ENCODE peak calls at places on chromosomes 4 and X, in six cellular contexts. One of them, this sample, is unnamed.

GRCh38 chr4:141391293-141391692 is 170.6 kb downstream of the ZNF330 start:
- DNase-seq in endothelial cell: no peak
- DNase-seq in NCI-H2107: no peak
- DNase-seq in NCI-H1092: no peak
- DNase-seq in glutamatergic neuron: no peak
- DNase-seq in amygdala: no peak
- DNase-seq in this sample: no peak

GRCh38 chr4:47525154-47525819 is 40.2 kb downstream of the ATP10D start:
- DNase-seq in endothelial cell: no peak
- DNase-seq in NCI-H2107: no peak
- DNase-seq in NCI-H1092: no peak
- DNase-seq in glutamatergic neuron: no peak
- DNase-seq in amygdala: no peak
- DNase-seq in this sample: no peak

GRCh38 chrX:50430917-50431316 is 39.7 kb downstream of the DGKK start:
- DNase-seq in endothelial cell: no peak
- DNase-seq in NCI-H2107: no peak
- DNase-seq in NCI-H1092: no peak
- DNase-seq in glutamatergic neuron: no peak
- DNase-seq in amygdala: no peak
- DNase-seq in this sample: no peak

GRCh38 chr4:7733801-7734650 is 205.6 kb downstream of the AFAP1 start:
- DNase-seq in endothelial cell: no peak
- DNase-seq in NCI-H2107: no peak
- DNase-seq in NCI-H1092: no peak
- DNase-seq in glutamatergic neuron: no peak
- DNase-seq in amygdala: no peak
- DNase-seq in this sample: no peak

GRCh38 chr4:32025840-32026459 is 1305.8 kb downstream of the PCDH7 start:
- DNase-seq in endothelial cell: no peak
- DNase-seq in NCI-H2107: no peak
- DNase-seq in NCI-H1092: no peak
- DNase-seq in glutamatergic neuron: no peak
- DNase-seq in amygdala: no peak
- DNase-seq in this sample: no peak

GRCh38 chr4:185542626-185543336 is 7.5 kb upstream of the PDLIM3 start:
- DNase-seq in endothelial cell: no peak
- DNase-seq in NCI-H2107: no peak
- DNase-seq in NCI-H1092: no peak
- DNase-seq in glutamatergic neuron: no peak
- DNase-seq in amygdala: no peak
- DNase-seq in this sample: no peak

GRCh38 chr4:107906458-107907100 is 24.8 kb upstream of the CYP2U1 start:
- DNase-seq in endothelial cell: no peak
- DNase-seq in NCI-H2107: no peak
- DNase-seq in NCI-H1092: no peak
- DNase-seq in glutamatergic neuron: no peak
- DNase-seq in amygdala: no peak
- DNase-seq in this sample: peak; percentile 90

GRCh38 chrX:130176354-130176776 is 4.6 kb downstream of the RAB33A start:
- DNase-seq in endothelial cell: no peak
- DNase-seq in NCI-H2107: no peak
- DNase-seq in NCI-H1092: no peak
- DNase-seq in glutamatergic neuron: no peak
- DNase-seq in amygdala: no peak
- DNase-seq in this sample: no peak

GRCh38 chrX:140971385-140971784 is 31.0 kb upstream of the SPANXB1 start:
- DNase-seq in endothelial cell: no peak
- DNase-seq in NCI-H2107: no peak
- DNase-seq in NCI-H1092: no peak
- DNase-seq in glutamatergic neuron: no peak
- DNase-seq in amygdala: no peak
- DNase-seq in this sample: no peak

GRCh38 chr4:170111546-170111945 is 21.8 kb upstream of the AADAT start:
- DNase-seq in endothelial cell: no peak
- DNase-seq in NCI-H2107: no peak
- DNase-seq in NCI-H1092: no peak
- DNase-seq in glutamatergic neuron: no peak
- DNase-seq in amygdala: no peak
- DNase-seq in this sample: no peak

GRCh38 chrX:26952213-26952612 is 510.9 kb downstream of the PPP4R3C start:
- DNase-seq in endothelial cell: no peak
- DNase-seq in NCI-H2107: no peak
- DNase-seq in NCI-H1092: no peak
- DNase-seq in glutamatergic neuron: no peak
- DNase-seq in amygdala: no peak
- DNase-seq in this sample: no peak

This sample was measured in NCI-H2081.